ENCODE peak calls at places on chromosomes 6 and 20, in six cellular contexts. R, A, E, Q, K and W are unnamed samples.

GRCh38 chr6:154520280-154520679 is 9.8 kb upstream of the CNKSR3 start:
- DNase-seq in R (no peak), A (no peak), E (no peak), Q (no peak), K (no peak), W (no peak)

GRCh38 chr6:89970072-89970471 is 75.8 kb downstream of the GJA10 start:
- DNase-seq in R (no peak), A (no peak), E (no peak), Q (no peak), K (no peak), W (no peak)

GRCh38 chr6:166495487-166496314 is 90.8 kb downstream of the RAMACL start:
- DNase-seq in R (no peak), A (no peak), E (no peak), Q (no peak), K (no peak), W (no peak)

GRCh38 chr20:51733070-51733469 is 35.1 kb downstream of the ATP9A start:
- DNase-seq in R (no peak), A (no peak), E (no peak), Q (no peak), K (no peak), W (no peak)

GRCh38 chr6:108748063-108748462 is 100.2 kb upstream of the ARMC2 start:
- DNase-seq in R (no peak), A (no peak), E (no peak), Q (no peak), K (no peak), W (no peak)

GRCh38 chr6:15758631-15759215 is 95.9 kb upstream of the DTNBP1 start:
- DNase-seq in R (no peak), A (peak; percentile 45), E (no peak), Q (no peak), K (no peak), W (no peak)

GRCh38 chr6:131787079-131787478 is 20.7 kb upstream of the ENPP1 start:
- DNase-seq in R (no peak), A (no peak), E (no peak), Q (no peak), K (no peak), W (no peak)

GRCh38 chr20:47318027-47318595 is 38.4 kb downstream of the ZMYND8 start:
- DNase-seq in R (peak; percentile 29), A (no peak), E (no peak), Q (no peak), K (no peak), W (no peak)

GRCh38 chr6:150813993-150814359 is 51.5 kb upstream of the MTHFD1L start:
- DNase-seq in R (peak; percentile 94), A (no peak), E (no peak), Q (no peak), K (no peak), W (no peak)

GRCh38 chr20:32012159-32012682 is 2.0 kb downstream of the CCM2L start:
- DNase-seq in R (no peak), A (no peak), E (no peak), Q (no peak), K (no peak), W (no peak)

GRCh38 chr6:54916858-54917257 is 70.3 kb downstream of the FAM83B start:
- DNase-seq in R (peak; percentile 70), A (no peak), E (no peak), Q (no peak), K (no peak), W (no peak)

GRCh38 chr6:44301782-44302564 is 11.2 kb downstream of the AARS2 start:
- DNase-seq in R (no peak), A (no peak), E (no peak), Q (no peak), K (no peak), W (no peak)

GRCh38 chr20:42063176-42063575 is 445.0 kb upstream of the CHD6 start:
- DNase-seq in R (no peak), A (no peak), E (no peak), Q (no peak), K (no peak), W (no peak)

GRCh38 chr6:39493174-39493573 is 170.7 kb upstream of the KCNK16 start:
- DNase-seq in R (no peak), A (no peak), E (no peak), Q (no peak), K (peak; percentile 73), W (no peak)

GRCh38 chr6:21033575-21034026 is 499.3 kb downstream of the CDKAL1 start:
- DNase-seq in R (no peak), A (peak; percentile 74), E (no peak), Q (no peak), K (no peak), W (no peak)

GRCh38 chr20:63057133-63058117 is 50.7 kb upstream of the BHLHE23 start:
- DNase-seq in R (no peak), A (no peak), E (no peak), Q (no peak), K (no peak), W (no peak)

GRCh38 chr20:46568570-46569129 is 18.2 kb upstream of the OCSTAMP start:
- DNase-seq in R (peak; percentile 50), A (peak; percentile 96), E (no peak), Q (no peak), K (no peak), W (peak; percentile 1)

GRCh38 chr6:22248513-22249308 is 48.1 kb downstream of the PRL start:
- DNase-seq in R (no peak), A (no peak), E (no peak), Q (no peak), K (no peak), W (no peak)

GRCh38 chr20:51747182-51747911 is 20.8 kb downstream of the ATP9A start:
- DNase-seq in R (no peak), A (no peak), E (no peak), Q (no peak), K (no peak), W (no peak)

GRCh38 chr6:34934516-34934915 is 45.5 kb downstream of the ANKS1A start:
- DNase-seq in R (no peak), A (peak; percentile 94), E (no peak), Q (no peak), K (peak; percentile 17), W (no peak)

GRCh38 chr6:163195721-163196691 is 218.5 kb upstream of the QKI start:
- DNase-seq in R (no peak), A (no peak), E (no peak), Q (no peak), K (no peak), W (no peak)

GRCh38 chr20:52219441-52219840 is 27.9 kb upstream of the ZFP64 start:
- DNase-seq in R (no peak), A (no peak), E (no peak), Q (no peak), K (no peak), W (no peak)

GRCh38 chr6:163780993-163781392 is 366.5 kb downstream of the QKI start:
- DNase-seq in R (no peak), A (peak; percentile 90), E (no peak), Q (no peak), K (no peak), W (no peak)

GRCh38 chr6:167401525-167402194 is 76.8 kb downstream of the TTLL2 start:
- DNase-seq in R (no peak), A (no peak), E (no peak), Q (no peak), K (no peak), W (no peak)

GRCh38 chr20:33401922-33402369 is 627 bp upstream of the CDK5RAP1 start:
- DNase-seq in R (peak; percentile 11), A (no peak), E (no peak), Q (no peak), K (no peak), W (no peak)